ENCODE peak calls at places on chromosomes 7 and 10, in seven cellular contexts. P is GM12865, U is tibial nerve, Q is foreskin fibroblast, V is ovary, I is RWPE1, L is brain microvascular endothelial cell. N is an unnamed sample.

GRCh38 chr7:157339777-157340677 is 3.2 kb downstream of the DNAJB6 start:
- DNase-seq in Q (peak; percentile 62), L (peak; percentile 72), U (peak; percentile 61), V (peak; percentile 64), P (peak; percentile 81), I (peak; percentile 55), N (peak; percentile 54)

GRCh38 chr7:102331536-102332275 is 24.5 kb downstream of the SPDYE6 start:
- DNase-seq in V (no peak), U (no peak), L (no peak), P (peak; percentile 52), I (no peak), Q (no peak), N (no peak)

GRCh38 chr10:28768227-28768626 is 90.9 kb downstream of the BAMBI start:
- DNase-seq in U (no peak), V (no peak), P (no peak), I (no peak), Q (no peak), L (no peak), N (no peak)

GRCh38 chr7:128003179-128003578 is 28.1 kb downstream of the LRRC4 start:
- DNase-seq in I (no peak), V (no peak), P (peak; percentile 38), U (no peak), Q (no peak), L (no peak), N (no peak)

GRCh38 chr7:93014410-93014809 is 103.4 kb downstream of the SAMD9 start:
- DNase-seq in U (no peak), P (no peak), I (no peak), V (no peak), L (no peak), Q (no peak), N (no peak)

GRCh38 chr7:6276911-6277408 is 4.5 kb upstream of the CYTH3 start:
- DNase-seq in V (no peak), P (no peak), Q (no peak), I (peak; percentile 12), L (no peak), U (no peak), N (no peak)

GRCh38 chr10:4944751-4945280 is 18.4 kb upstream of the AKR1C1 start:
- DNase-seq in L (no peak), Q (no peak), I (no peak), P (no peak), V (no peak), U (no peak), N (no peak)

GRCh38 chr7:75817112-75817511 is 3.5 kb upstream of the CCL24 start:
- DNase-seq in L (no peak), I (no peak), P (no peak), Q (no peak), V (no peak), U (no peak), N (no peak)

GRCh38 chr7:13028731-13029099 is 341.3 kb downstream of the ARL4A start:
- DNase-seq in U (no peak), L (no peak), P (no peak), Q (no peak), I (no peak), V (no peak), N (no peak)

GRCh38 chr10:28250782-28251181 is 52.1 kb downstream of the MPP7 start:
- DNase-seq in U (no peak), Q (no peak), L (no peak), P (no peak), V (no peak), I (peak; percentile 34), N (no peak)

GRCh38 chr10:11557513-11557912 is 53.9 kb downstream of the USP6NL start:
- DNase-seq in P (no peak), Q (no peak), U (no peak), I (no peak), L (no peak), V (no peak), N (no peak)

GRCh38 chr7:148242271-148242801 is 348.2 kb upstream of the C7orf33 start:
- DNase-seq in U (no peak), L (peak; percentile 43), I (peak; percentile 48), Q (no peak), V (no peak), P (peak; percentile 56), N (no peak)

GRCh38 chr7:16202298-16202697 is 219.0 kb downstream of the CRPPA start:
- DNase-seq in Q (no peak), U (no peak), V (no peak), I (no peak), L (no peak), P (no peak), N (no peak)

GRCh38 chr7:148622887-148623585 is 32.5 kb downstream of the C7orf33 start:
- DNase-seq in L (no peak), Q (no peak), P (no peak), I (no peak), V (no peak), U (no peak), N (no peak)

GRCh38 chr10:97771055-97771811 is 566 bp downstream of the SFRP5 start:
- DNase-seq in Q (peak; percentile 19), P (peak; percentile 11), I (peak; percentile 50), U (no peak), L (peak; percentile 11), V (no peak), N (no peak)

GRCh38 chr10:69479241-69479730 is 28.0 kb downstream of the TSPAN15 start:
- DNase-seq in I (no peak), V (no peak), L (no peak), Q (no peak), U (no peak), P (no peak), N (no peak)

GRCh38 chr10:90179696-90180407 is 478.5 kb downstream of the KIF20B start:
- DNase-seq in Q (peak; percentile 97), V (no peak), I (peak; percentile 95), P (peak; percentile 46), U (no peak), L (peak; percentile 94), N (no peak)

GRCh38 chr10:104081998-104082397 is 3.7 kb downstream of the COL17A1 start:
- DNase-seq in Q (no peak), P (no peak), V (no peak), I (no peak), U (no peak), L (no peak), N (no peak)

GRCh38 chr10:1515121-1515779 is 222.1 kb downstream of the ADARB2 start:
- DNase-seq in U (no peak), I (no peak), P (no peak), V (no peak), L (no peak), Q (no peak), N (no peak)

GRCh38 chr7:95279417-95279816 is 44.9 kb downstream of the PON1 start:
- DNase-seq in Q (no peak), U (no peak), V (no peak), L (no peak), P (no peak), I (no peak), N (no peak)

GRCh38 chr7:105530126-105530525 is 1.9 kb upstream of the RINT1 start:
- DNase-seq in U (no peak), I (no peak), Q (no peak), P (no peak), L (no peak), V (no peak), N (no peak)

GRCh38 chr7:4712371-4713182 is 30.5 kb downstream of the FOXK1 start:
- DNase-seq in I (no peak), U (no peak), V (no peak), P (peak; percentile 62), L (peak; percentile 63), Q (peak; percentile 69), N (no peak)

GRCh38 chr10:84811078-84811477 is 482.7 kb downstream of the CCSER2 start:
- DNase-seq in Q (no peak), L (no peak), P (no peak), U (no peak), I (no peak), V (no peak), N (no peak)

GRCh38 chr10:76397957-76398665 is 966.7 kb downstream of the LRMDA start:
- DNase-seq in I (no peak), P (no peak), Q (no peak), U (no peak), L (peak; percentile 43), V (no peak), N (no peak)
- TF ChIP-seq CTCF in I (no peak), P (no peak), Q (no peak), U (no peak), L (no peak), V (no peak), N (no peak)

GRCh38 chr10:117224036-117224430 is 16.9 kb upstream of the SLC18A2 start:
- DNase-seq in Q (no peak), U (no peak), P (no peak), I (peak; percentile 32), V (no peak), L (no peak), N (no peak)

GRCh38 chr10:117224881-117225280 is 16.0 kb upstream of the SLC18A2 start:
- DNase-seq in P (no peak), L (no peak), V (no peak), U (no peak), I (no peak), Q (no peak), N (no peak)

GRCh38 chr10:117228210-117228609 is 12.7 kb upstream of the SLC18A2 start:
- DNase-seq in I (no peak), L (no peak), Q (no peak), V (no peak), P (no peak), U (no peak), N (no peak)

GRCh38 chr10:117223413-117224035 is 17.4 kb upstream of the SLC18A2 start:
- DNase-seq in V (no peak), I (no peak), L (no peak), Q (no peak), P (no peak), U (no peak), N (no peak)

DNA sequence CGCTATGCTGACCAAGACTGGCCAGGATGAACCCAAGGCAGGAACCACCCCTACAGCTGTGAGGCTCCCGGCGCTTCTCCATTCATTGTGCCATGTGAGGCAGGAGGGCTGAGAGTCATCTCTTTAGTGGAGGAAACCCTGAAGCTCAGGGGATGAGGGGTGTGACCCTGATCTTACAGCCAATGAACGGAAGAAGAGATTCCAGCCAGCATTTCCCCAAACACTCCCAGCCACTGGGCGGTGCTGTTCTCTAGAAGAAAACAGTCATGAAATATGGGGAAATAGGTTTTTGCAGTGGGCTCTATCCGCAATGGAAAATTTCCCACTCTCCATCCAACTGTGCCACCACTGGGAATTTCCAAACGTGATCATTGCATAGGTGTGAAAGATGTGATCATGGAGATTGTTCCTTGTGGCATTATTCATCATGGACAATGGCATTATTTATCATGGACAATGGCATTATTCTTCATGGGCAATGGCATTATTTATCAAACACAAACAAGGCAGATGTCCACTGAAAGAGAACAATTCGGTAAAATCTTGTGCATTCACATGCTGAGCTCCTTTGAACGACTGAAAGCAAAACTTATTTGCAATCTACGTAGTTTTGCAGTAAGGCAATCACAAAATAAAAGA is 14.0 kb upstream of the SLC18A2 start:
- DNase-seq in P (peak; percentile 28), Q (no peak), I (peak; percentile 49), L (peak; percentile 14), V (no peak), U (no peak), N (no peak)
- TF ChIP-seq CTCF in P (peak; percentile 57), Q (peak; percentile 61), I (no peak), L (peak; percentile 59), V (no peak), U (no peak), N (no peak)

GRCh38 chr10:71746344-71747037 is 26.8 kb downstream of the VSIR start:
- DNase-seq in P (no peak), L (no peak), Q (no peak), V (no peak), I (no peak), U (no peak), N (no peak)
- TF ChIP-seq CTCF in P (no peak), L (no peak), Q (no peak), V (no peak), I (no peak), U (no peak), N (no peak)

GRCh38 chr10:100009283-100009792 is 409 bp downstream of the DNMBP start:
- DNase-seq in V (no peak), P (no peak), U (peak; percentile 38), I (peak; percentile 55), L (no peak), Q (no peak), N (no peak)
- TF ChIP-seq CTCF in V (peak; percentile 18), P (peak; percentile 61), U (peak; percentile 35), I (no peak), L (peak; percentile 63), Q (peak; percentile 32), N (no peak)

N was measured in natural killer cell.